ENCODE peak calls at places on chromosomes 4 and X, in nine cellular contexts. V is dorsolateral prefrontal cortex, B is pancreas, X is PC-3, M is GM12878, Z is fibroblast of lung, N is heart right ventricle, Q is suprapubic skin, E is SK-N-SH. J is an unnamed sample.

GRCh38 chr4:87270144-87270543 is 49.7 kb upstream of the KLHL8 start:
- DNase-seq in M (no peak), V (no peak), X (peak; percentile 57), N (peak; percentile 12), Z (peak; percentile 41), Q (no peak), E (peak; percentile 39), B (peak; percentile 6), J (no peak)

GRCh38 chrX:140765043-140765784 is 55.7 kb downstream of the LINC00632 start:
- DNase-seq in X (peak; percentile 46), E (no peak), Z (peak; percentile 73), V (no peak), Q (no peak), B (no peak), N (no peak), M (no peak), J (no peak)

GRCh38 chr4:89268572-89269180 is 38.9 kb downstream of the GPRIN3 start:
- DNase-seq in X (no peak), Q (no peak), E (no peak), N (no peak), Z (no peak), M (no peak), V (no peak), B (no peak), J (no peak)

GRCh38 chrX:120604359-120604782 is 470 bp downstream of the MCTS1 start:
- DNase-seq in Q (no peak), M (no peak), Z (peak; percentile 51), N (no peak), X (peak; percentile 37), B (peak; percentile 35), E (peak; percentile 55), V (no peak), J (no peak)

GRCh38 chr4:20532871-20533870 is 167.1 kb upstream of the PACRGL start:
- DNase-seq in X (peak; percentile 60), E (no peak), B (no peak), M (no peak), Z (peak; percentile 74), N (no peak), Q (no peak), V (no peak), J (peak; percentile 34)

GRCh38 chr4:101418055-101418454 is 70.7 kb upstream of the PPP3CA start:
- DNase-seq in E (no peak), M (peak; percentile 51), B (no peak), X (no peak), N (no peak), Q (no peak), V (no peak), Z (peak; percentile 66), J (no peak)

GRCh38 chr4:2671267-2671895 is 84.8 kb downstream of the TNIP2 start:
- DNase-seq in M (no peak), V (no peak), E (no peak), X (no peak), N (no peak), Z (no peak), B (no peak), Q (no peak), J (peak; percentile 53)

GRCh38 chr4:128601992-128602695 is 207.4 kb upstream of the JADE1 start:
- DNase-seq in Z (peak; percentile 67), B (no peak), Q (no peak), X (no peak), V (no peak), N (no peak), M (no peak), E (no peak), J (no peak)

GRCh38 chr4:37601527-37601926 is 84.6 kb downstream of the RELL1 start:
- DNase-seq in X (peak; percentile 64), B (no peak), Q (no peak), M (no peak), N (no peak), Z (peak; percentile 71), E (no peak), V (no peak), J (no peak)

GRCh38 chrX:21885568-21885967 is 29.8 kb downstream of the YY2 start:
- DNase-seq in E (no peak), V (no peak), M (no peak), X (no peak), Z (peak; percentile 69), Q (no peak), B (no peak), N (no peak), J (no peak)

GRCh38 chr4:30770049-30770549 is 49.9 kb downstream of the PCDH7 start:
- DNase-seq in E (no peak), B (no peak), Z (peak; percentile 85), N (no peak), Q (no peak), X (peak; percentile 73), M (no peak), V (no peak), J (peak; percentile 44)

GRCh38 chrX:37350034-37350365 is 836 bp downstream of the PRRG1 start:
- DNase-seq in V (no peak), Z (peak; percentile 22), M (no peak), B (peak; percentile 3), E (peak; percentile 1), X (peak; percentile 39), Q (no peak), N (no peak), J (no peak)

GRCh38 chr4:78119698-78120097 is 62.6 kb downstream of the FRAS1 start:
- DNase-seq in V (no peak), E (no peak), Z (no peak), Q (no peak), N (no peak), B (no peak), X (no peak), M (no peak), J (peak; percentile 21)

GRCh38 chrX:103248553-103248952 is 6.4 kb downstream of the TCEAL8 start:
- DNase-seq in X (peak; percentile 54), N (no peak), V (no peak), B (no peak), Z (peak; percentile 7), M (no peak), E (peak; percentile 28), Q (no peak), J (no peak)

DNA sequence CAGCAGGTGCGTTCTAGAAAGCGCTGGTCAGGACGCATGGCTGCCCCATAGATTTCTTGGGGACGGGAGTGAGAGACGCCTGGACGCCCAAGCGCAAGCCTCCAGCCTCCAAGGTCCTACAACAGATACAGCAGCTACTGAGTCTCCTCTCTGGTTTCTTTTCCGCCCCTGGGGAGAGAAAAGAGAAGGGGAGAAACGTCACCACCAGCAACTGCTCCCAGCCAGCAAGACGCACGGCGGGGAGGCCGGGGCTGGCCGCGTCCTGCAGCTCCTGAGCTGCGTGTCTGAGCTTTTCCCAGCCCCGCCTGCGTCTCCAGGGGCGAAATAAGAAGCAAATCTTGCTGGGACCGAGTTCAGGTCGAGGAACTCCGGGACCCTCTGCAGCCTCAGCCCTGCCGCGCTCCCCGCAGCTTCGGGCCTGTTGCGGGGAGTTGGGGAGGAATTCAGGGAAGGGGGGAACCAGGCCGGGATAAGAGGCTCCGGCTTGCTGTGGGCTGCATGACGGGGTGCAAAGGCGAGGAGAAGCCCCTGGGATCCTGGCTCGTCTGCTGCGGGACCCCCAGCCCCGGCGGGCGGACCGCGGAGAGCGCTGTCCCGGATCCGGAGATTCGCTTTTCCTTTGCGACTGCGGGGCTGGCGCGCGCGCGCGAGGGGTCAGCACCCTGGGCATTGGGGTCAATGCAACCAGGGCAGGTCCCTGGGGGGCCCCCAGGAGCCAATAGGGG is 6.8 kb upstream of the SHOX start:
- DNase-seq in X (no peak), Z (no peak), V (no peak), Q (peak; percentile 47), N (no peak), E (no peak), M (no peak), B (no peak), J (no peak)
- H3K4me3 ChIP-seq in X (no peak overlapping the region), Z (no peak overlapping the region), V (no peak overlapping the region), Q (peak overlapping the region; percentile 29), N (no peak overlapping the region), E (no peak overlapping the region), M (no peak overlapping the region), B (no peak overlapping the region), J (no peak overlapping the region)

DNA sequence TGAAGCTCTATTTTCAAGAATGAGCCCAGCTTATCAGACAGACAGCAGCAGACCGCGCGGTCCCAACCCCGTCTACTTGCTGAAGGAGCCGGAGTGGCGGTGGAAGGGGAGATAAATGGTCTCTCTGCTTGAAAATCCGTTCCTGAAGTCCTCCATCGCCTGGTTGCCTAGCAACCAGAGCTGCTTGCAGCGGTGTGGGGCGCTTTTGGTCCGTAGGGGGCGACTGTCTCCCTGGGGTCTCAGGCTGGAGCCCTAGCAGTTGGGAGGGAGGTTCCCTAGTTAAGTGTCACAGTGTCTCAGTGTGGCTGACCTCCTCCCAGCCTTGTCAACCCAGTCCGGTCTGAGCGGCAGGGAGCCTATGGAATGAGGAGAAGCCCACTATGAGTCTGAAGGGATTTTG is 8.3 kb upstream of the DLG3 start:
- DNase-seq in M (no peak), X (no peak), E (peak; percentile 37), Q (no peak), B (no peak), V (no peak), Z (peak; percentile 9), N (no peak), J (no peak)
- TF ChIP-seq CTCF in M (no peak), X (no peak), E (no peak), Q (no peak), B (no peak), V (no peak), Z (no peak), N (no peak), J (no peak)

DNA sequence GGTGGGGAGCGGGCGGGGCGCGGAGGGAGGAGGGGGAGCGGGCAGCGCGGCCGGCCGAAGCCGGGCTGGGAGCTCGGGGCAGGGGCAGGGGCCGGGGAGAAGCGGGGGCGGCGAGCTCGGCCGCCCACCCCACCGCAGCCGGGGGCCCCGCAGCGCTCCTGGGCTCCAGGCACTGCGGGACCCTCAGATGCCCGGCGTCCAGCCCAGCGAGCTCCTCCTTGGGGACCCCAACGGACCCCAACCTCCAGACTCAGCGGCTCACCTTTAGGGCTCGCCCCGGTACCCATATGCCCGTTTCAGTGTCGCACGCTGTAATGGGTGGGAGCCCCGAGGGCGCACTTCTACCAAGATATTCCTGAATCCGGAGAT is 357 bp upstream of the ADGRG2 start:
- DNase-seq in X (no peak), N (no peak), V (no peak), Z (no peak), M (no peak), E (no peak), B (no peak), Q (no peak), J (no peak)
- H3K27me3 ChIP-seq in X (peaks cover 20% of the 10 kb centered on the region), N (peaks cover 3% of the 10 kb centered on the region), V (peaks cover 62% of the 10 kb centered on the region), Z (peaks cover 10% of the 10 kb centered on the region), M (no peaks in the 10 kb centered on the region), E (peaks cover 42% of the 10 kb centered on the region), B (peaks cover 2% of the 10 kb centered on the region), Q (peaks cover 12% of the 10 kb centered on the region), J (peaks cover 29% of the 10 kb centered on the region)

DNA sequence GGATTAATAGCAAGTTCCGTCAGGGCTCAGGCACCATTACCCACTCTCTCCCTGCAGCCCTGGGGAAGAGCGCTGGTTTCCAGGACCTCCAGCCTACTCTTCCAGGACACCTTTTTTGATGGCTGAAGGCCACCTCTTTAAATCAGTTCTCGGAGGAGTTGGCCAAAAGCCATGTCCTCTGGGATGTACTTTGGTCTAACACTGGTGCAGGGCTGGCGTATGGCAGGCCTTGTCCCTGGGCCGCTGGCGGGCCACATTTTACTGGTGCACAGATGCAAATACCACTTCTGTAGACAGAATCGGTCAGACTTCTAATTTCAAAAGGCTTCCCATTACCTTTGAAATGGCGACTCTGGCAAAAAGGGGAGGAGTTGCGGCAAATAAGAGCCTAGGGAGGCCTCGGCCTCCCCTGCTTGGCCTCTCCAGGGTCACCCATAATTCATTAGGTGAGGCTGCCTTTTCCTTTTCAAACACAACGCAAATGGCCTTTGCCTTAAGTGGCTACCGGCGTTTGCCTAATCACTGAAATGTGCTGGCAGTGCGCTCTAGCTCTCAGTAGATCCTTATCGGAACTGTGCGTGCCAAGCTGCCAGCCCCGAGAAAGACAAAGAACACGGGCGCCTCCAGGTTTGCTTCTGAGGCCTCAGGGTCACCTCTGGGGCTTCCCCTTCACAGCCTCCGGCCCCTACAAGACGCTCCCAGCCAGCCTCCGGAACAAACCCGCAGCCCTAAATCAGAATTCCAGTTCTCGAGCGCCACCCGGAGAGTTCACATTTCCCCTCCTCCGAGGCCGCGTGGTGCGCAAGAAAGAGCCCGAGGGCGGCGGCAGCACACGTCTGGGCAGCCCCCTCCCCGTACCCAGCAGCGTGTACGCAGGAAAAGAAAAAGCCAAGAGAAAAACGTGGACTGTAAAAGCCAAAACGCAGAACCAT is 76.2 kb upstream of the BCOR start:
- DNase-seq in Z (peak; percentile 8), E (peak; percentile 48), X (peak; percentile 70), N (no peak), V (no peak), M (no peak), B (peak; percentile 37), Q (no peak), J (no peak)
- H3K4me3 ChIP-seq in Z (no peak overlapping the region), E (no peak overlapping the region), X (peak overlapping the region; percentile 69), N (peak overlapping the region; percentile 65), V (peak overlapping the region; percentile 55), M (peak overlapping the region; percentile 61), B (no peak overlapping the region), Q (peak overlapping the region; percentile 58), J (no peak overlapping the region)

J was measured in kidney epithelial cell.